ENCODE peak calls at places on chromosomes 5 and 9, in six cellular contexts. K is GM12865; Y is left cardiac atrium; P is A549; W is activated T-helper 1 cell treated with anti-CD3 and anti-CD28 coated beads, Interleukin-2, amount 50 U/mL, for 16 hours; B is heart right ventricle. S is an unnamed sample.
A peak's percentile ranks its signal among the peaks of the same experiment; 100 is the strongest.

GRCh38 chr5:43603535-43604363 is 769 bp downstream of the NNT start:
- DNase-seq in Y (peak; percentile 68), K (peak; percentile 85), P (no peak), B (peak; percentile 83), W (peak; percentile 31), S (peak; percentile 65)

GRCh38 chr9:5429873-5430564 is 7.7 kb downstream of the PLGRKT start:
- DNase-seq in B (no peak), W (no peak), P (no peak), Y (no peak), K (no peak), S (no peak)

GRCh38 chr5:149615976-149616375 is 34.7 kb downstream of the ARHGEF37 start:
- DNase-seq in K (no peak), Y (no peak), W (no peak), P (no peak), B (peak; percentile 35), S (no peak)

GRCh38 chr9:71793386-71794105 is 25.2 kb upstream of the CEMIP2 start:
- DNase-seq in W (no peak), Y (no peak), B (no peak), K (no peak), P (peak; percentile 67), S (no peak)

GRCh38 chr9:95382433-95382832 is 64.9 kb upstream of the FANCC start:
- DNase-seq in B (no peak), P (no peak), W (no peak), Y (no peak), K (no peak), S (no peak)

GRCh38 chr9:114417511-114417910 is 29.7 kb upstream of the AKNA start:
- DNase-seq in W (no peak), K (no peak), B (no peak), P (no peak), Y (no peak), S (no peak)

GRCh38 chr5:173688708-173689107 is 72.3 kb upstream of the BOD1 start:
- DNase-seq in W (no peak), B (no peak), P (peak; percentile 68), Y (no peak), K (no peak), S (no peak)

GRCh38 chr5:156595132-156595787 is 254.8 kb upstream of the PPP1R2B start:
- DNase-seq in K (no peak), P (no peak), Y (peak; percentile 68), W (no peak), B (peak; percentile 62), S (no peak)

S was measured in naive thymus-derived CD8-positive, alpha-beta T cell.